ENCODE peak calls at places on chromosome 15, in seven cellular contexts. A is thyroid gland; L is CD4-positive, alpha-beta memory T cell; Y is mammary epithelial cell; B is PC-3; G is OCI-LY7; S is PC-9. C is an unnamed sample. For H3K36me3, the result is how much of the 10 kb centered on the place peaks cover.

GRCh38 chr15:39680868-39681267 is 100.0 kb downstream of the THBS1 start:
- DNase-seq in A (no peak), L (no peak), Y (no peak), B (no peak), G (no peak), S (no peak), C (no peak)

GRCh38 chr15:93202405-93202804 is 113.4 kb upstream of the RGMA start:
- DNase-seq in A (no peak), L (no peak), Y (no peak), B (no peak), G (no peak), S (no peak), C (no peak)

GRCh38 chr15:86444527-86444926 is 364.9 kb downstream of the AGBL1 start:
- DNase-seq in A (no peak), L (no peak), Y (peak), B (no peak), G (no peak), S (no peak), C (no peak)

GRCh38 chr15:25545017-25545416 is 106.2 kb upstream of the UBE3A start:
- DNase-seq in A (no peak), L (no peak), Y (peak), B (peak), G (no peak), S (no peak), C (no peak)

GRCh38 chr15:94331731-94332130 is 100.4 kb downstream of the MCTP2 start:
- DNase-seq in A (no peak), L (no peak), Y (no peak), B (no peak), G (no peak), S (no peak), C (no peak)

GRCh38 chr15:86515625-86516024 is 436.0 kb downstream of the AGBL1 start:
- DNase-seq in A (no peak), L (no peak), Y (no peak), B (no peak), G (no peak), S (no peak), C (no peak)

GRCh38 chr15:45780352-45780751 is 145.5 kb downstream of the SQOR start:
- DNase-seq in A (no peak), L (no peak), Y (no peak), B (no peak), G (no peak), S (no peak), C (no peak)

GRCh38 chr15:67013696-67014095 is 51.7 kb upstream of the SMAD3 start:
- DNase-seq in A (no peak), L (no peak), Y (peak), B (no peak), G (no peak), S (no peak), C (no peak)

GRCh38 chr15:41578736-41579383 is 19.8 kb downstream of the TYRO3 start:
- DNase-seq in A (no peak), L (no peak), Y (no peak), B (no peak), G (no peak), S (no peak), C (no peak)

GRCh38 chr15:78550815-78551214 is 10.6 kb downstream of the PSMA4 start:
- DNase-seq in A (no peak), L (no peak), Y (no peak), B (no peak), G (no peak), S (no peak), C (no peak)

GRCh38 chr15:66846031-66846430 is 144.0 kb downstream of the SMAD6 start:
- DNase-seq in A (no peak), L (no peak), Y (no peak), B (no peak), G (no peak), S (no peak), C (no peak)

GRCh38 chr15:65533057-65533752 is 2.9 kb downstream of the HACD3 start:
- DNase-seq in A (no peak), L (no peak), Y (peak), B (no peak), G (no peak), S (peak), C (no peak)

GRCh38 chr15:71781179-71781964 is 29.0 kb upstream of the NR2E3 start:
- DNase-seq in A (no peak), L (no peak), Y (no peak), B (no peak), G (no peak), S (no peak), C (no peak)

GRCh38 chr15:70035719-70036077 is 62.0 kb downstream of the TLE3 start:
- DNase-seq in A (no peak), L (no peak), Y (no peak), B (no peak), G (peak), S (no peak), C (no peak)

GRCh38 chr15:57406040-57406772 is 29.9 kb downstream of the CGNL1 start:
- DNase-seq in A (no peak), L (no peak), Y (no peak), B (no peak), G (no peak), S (no peak), C (no peak)

GRCh38 chr15:85925649-85926237 is 131.0 kb upstream of the KLHL25 start:
- DNase-seq in A (no peak), L (no peak), Y (no peak), B (no peak), G (no peak), S (no peak), C (no peak)

GRCh38 chr15:78626611-78627010 is 5.8 kb upstream of the CHRNA3 start:
- DNase-seq in A (no peak), L (no peak), Y (no peak), B (no peak), G (no peak), S (no peak), C (no peak)

GRCh38 chr15:57259511-57260143 is 116.7 kb upstream of the CGNL1 start:
- DNase-seq in A (no peak), L (no peak), Y (no peak), B (no peak), G (peak), S (no peak), C (no peak)

GRCh38 chr15:46815765-46816164 is 901.5 kb upstream of the SEMA6D start:
- DNase-seq in A (peak), L (no peak), Y (no peak), B (no peak), G (no peak), S (no peak), C (peak)

GRCh38 chr15:41832875-41833274 is 5.0 kb downstream of the JMJD7 start:
- DNase-seq in A (peak), L (no peak), Y (peak), B (peak), G (peak), S (peak), C (no peak)

GRCh38 chr15:77541421-77542181 is 91.1 kb downstream of the LINGO1 start:
- DNase-seq in A (no peak), L (no peak), Y (no peak), B (no peak), G (no peak), S (no peak), C (peak)

GRCh38 chr15:99732711-99733267 is 448 bp downstream of the LYSMD4 start:
- DNase-seq in A (no peak), L (no peak), Y (peak), B (peak), G (peak), S (no peak), C (peak)

GRCh38 chr15:75104804-75105557 is 81.6 kb downstream of the PPCDC start:
- DNase-seq in A (peak), L (peak), Y (peak), B (peak), G (peak), S (peak), C (no peak)

GRCh38 chr15:58627046-58627445 is 122.5 kb downstream of the ADAM10 start:
- DNase-seq in A (no peak), L (peak), Y (no peak), B (no peak), G (no peak), S (no peak), C (no peak)

GRCh38 chr15:58628206-58629057 is 121.1 kb downstream of the ADAM10 start:
- DNase-seq in A (no peak), L (peak), Y (peak), B (no peak), G (peak), S (no peak), C (no peak)

GRCh38 chr15:58629625-58630024 is 119.9 kb downstream of the ADAM10 start:
- DNase-seq in A (peak), L (no peak), Y (no peak), B (no peak), G (no peak), S (no peak), C (no peak)

GRCh38 chr15:58626378-58626777 is 123.1 kb downstream of the ADAM10 start:
- DNase-seq in A (no peak), L (no peak), Y (no peak), B (no peak), G (no peak), S (no peak), C (no peak)

DNA sequence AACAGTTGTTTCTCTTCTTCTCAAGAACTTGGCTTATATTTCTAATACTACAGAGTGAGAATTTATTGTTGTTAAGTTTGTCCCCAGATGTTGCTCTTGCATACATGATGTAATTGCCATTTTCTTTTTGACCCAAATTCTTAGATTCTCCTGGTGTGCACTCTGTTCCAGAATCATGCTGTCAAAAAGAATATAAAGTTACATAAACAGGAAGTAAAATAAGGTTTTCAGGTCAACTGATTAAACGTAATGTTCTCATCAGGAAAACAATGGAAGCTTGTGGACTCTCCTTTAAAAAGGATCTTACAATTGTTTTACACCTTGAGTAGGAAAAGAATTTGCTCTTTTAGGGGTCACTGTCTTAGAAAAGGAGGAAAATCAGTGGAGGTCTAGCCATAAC is 121.8 kb downstream of the ADAM10 start:
- DNase-seq in A (no peak), L (peak), Y (no peak), B (no peak), G (no peak), S (no peak), C (no peak)
- H3K36me3 ChIP-seq in A (under half), L (under half), Y (under half), B (under half), G (half or more), S (under half), C (under half)

GRCh38 chr15:60373745-60374144 is 24.0 kb downstream of the ANXA2 start:
- DNase-seq in A (no peak), L (no peak), Y (no peak), B (no peak), G (no peak), S (no peak), C (no peak)
- H3K27ac ChIP-seq in A (peak), L (no peak), Y (peak), B (peak), G (no peak), S (peak), C (peak)

DNA sequence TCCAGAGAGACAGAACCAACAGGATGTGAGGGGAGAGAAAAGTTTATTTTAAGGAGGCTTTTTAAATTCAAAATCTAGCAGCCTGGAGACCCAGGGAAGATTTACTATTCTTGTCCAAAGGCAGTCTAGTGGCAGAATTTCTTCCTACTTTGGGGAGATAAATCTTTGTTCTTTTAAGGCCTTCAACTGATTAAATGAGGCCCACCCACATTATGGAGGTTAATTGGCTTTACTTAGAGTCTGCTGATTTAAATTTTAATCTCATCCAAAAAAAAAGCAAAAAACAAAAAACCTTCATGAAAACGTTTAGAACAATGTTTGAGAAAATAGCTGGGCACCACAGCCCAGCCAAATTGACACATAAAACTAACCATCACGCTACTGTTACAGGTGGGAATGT is 41.3 kb downstream of the TMOD3 start:
- DNase-seq in A (no peak), L (no peak), Y (no peak), B (no peak), G (no peak), S (no peak), C (no peak)
- H3K36me3 ChIP-seq in A (under half), L (under half), Y (under half), B (under half), G (half or more), S (under half), C (under half)

GRCh38 chr15:90459368-90459767 is 70.4 kb upstream of the CRTC3 start:
- DNase-seq in A (no peak), L (no peak), Y (no peak), B (no peak), G (no peak), S (no peak), C (no peak)

GRCh38 chr15:90465140-90465929 is 64.4 kb upstream of the CRTC3 start:
- DNase-seq in A (no peak), L (no peak), Y (no peak), B (peak), G (no peak), S (no peak), C (no peak)

GRCh38 chr15:90465930-90466567 is 63.7 kb upstream of the CRTC3 start:
- DNase-seq in A (no peak), L (no peak), Y (peak), B (peak), G (no peak), S (no peak), C (no peak)

GRCh38 chr15:90460142-90460824 is 69.4 kb upstream of the CRTC3 start:
- DNase-seq in A (no peak), L (no peak), Y (no peak), B (no peak), G (no peak), S (no peak), C (no peak)

GRCh38 chr15:90463381-90463780 is 66.3 kb upstream of the CRTC3 start:
- DNase-seq in A (no peak), L (no peak), Y (peak), B (peak), G (no peak), S (no peak), C (no peak)
- H3K27ac ChIP-seq in A (no peak), L (no peak), Y (no peak), B (no peak), G (no peak), S (no peak), C (no peak)

GRCh38 chr15:63052961-63053698 is 10.6 kb downstream of the TPM1 start:
- DNase-seq in A (no peak), L (no peak), Y (no peak), B (no peak), G (no peak), S (no peak), C (peak)
- H3K36me3 ChIP-seq in A (under half), L (under half), Y (under half), B (under half), G (under half), S (under half), C (under half)

DNA sequence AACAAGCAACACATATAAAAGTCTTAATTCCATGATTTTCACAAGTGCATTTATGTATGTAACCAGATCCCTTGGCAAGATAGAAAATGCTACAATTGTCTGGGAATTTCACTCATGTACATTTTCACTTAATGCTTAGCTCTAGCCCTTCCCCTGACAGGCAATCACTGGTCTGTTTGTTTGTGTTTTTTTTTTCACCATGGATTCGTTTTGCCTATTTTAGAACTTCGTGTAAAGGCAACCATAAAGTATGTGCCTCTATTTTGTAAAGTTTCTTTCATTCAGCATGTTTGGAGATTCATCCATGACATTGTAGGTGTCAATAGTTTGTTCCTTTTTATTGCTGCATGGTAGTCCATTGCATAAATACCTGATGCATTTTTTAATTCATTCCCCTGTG is 260.9 kb upstream of the SLCO3A1 start:
- DNase-seq in A (no peak), L (no peak), Y (no peak), B (no peak), G (no peak), S (no peak), C (no peak)
- H3K27ac ChIP-seq in A (no peak), L (no peak), Y (no peak), B (no peak), G (no peak), S (peak), C (no peak)

C was measured in testis.